ENCODE peak calls at places on chromosomes 13 and 19, in four cellular contexts. Z, V, P and B are unnamed samples. For H3K4me1, the result is how much of the 10 kb centered on the place peaks cover.

GRCh38 chr13:46633416-46633815 is 80.4 kb downstream of the LRCH1 start:
- DNase-seq in V (peak), Z (no peak), P (no peak), B (no peak)

GRCh38 chr19:41895745-41896580 is 13.0 kb downstream of the ARHGEF1 start:
- DNase-seq in P (no peak), Z (no peak), V (no peak), B (no peak)

GRCh38 chr13:75934889-75935288 is 298.8 kb downstream of the LMO7 start:
- DNase-seq in P (no peak), V (peak), Z (no peak), B (no peak)

GRCh38 chr19:5104871-5105351 is 136.0 kb downstream of the KDM4B start:
- DNase-seq in Z (no peak), V (no peak), P (no peak), B (no peak)

GRCh38 chr13:102642029-102642428 is 45.2 kb downstream of the TPP2 start:
- DNase-seq in Z (no peak), P (no peak), V (no peak), B (no peak)

GRCh38 chr19:2054763-2055162 is 3.7 kb upstream of the MKNK2 start:
- DNase-seq in P (peak), V (no peak), Z (no peak), B (no peak)

GRCh38 chr13:111380431-111380830 is 60.0 kb downstream of the TEX29 start:
- DNase-seq in P (no peak), Z (no peak), V (no peak), B (no peak)

GRCh38 chr13:22107549-22107948 is 436.7 kb downstream of the FGF9 start:
- DNase-seq in V (no peak), P (no peak), Z (no peak), B (no peak)

GRCh38 chr19:48812094-48812929 is 1.5 kb upstream of the BCAT2 start:
- DNase-seq in V (peak), P (peak), Z (peak), B (peak)

GRCh38 chr13:33334831-33335230 is 49.3 kb upstream of the STARD13 start:
- DNase-seq in Z (no peak), P (no peak), V (no peak), B (no peak)

GRCh38 chr19:3034845-3035541 is 5.9 kb upstream of the TLE2 start:
- DNase-seq in Z (peak), V (peak), P (peak), B (peak)

GRCh38 chr13:60312851-60313505 is 84.0 kb upstream of the TDRD3 start:
- DNase-seq in V (peak), Z (no peak), P (no peak), B (no peak)

GRCh38 chr13:33642374-33643065 is 175.4 kb upstream of the RFC3 start:
- DNase-seq in P (peak), V (peak), Z (peak), B (no peak)

GRCh38 chr13:97272526-97272925 is 50.4 kb downstream of the MBNL2 start:
- DNase-seq in V (peak), P (no peak), Z (no peak), B (no peak)

GRCh38 chr19:1512671-1513491 is at the start of gene ADAMTSL5:
- DNase-seq in V (peak), P (peak), Z (no peak), B (peak)

GRCh38 chr13:114319441-114319871 is 5.2 kb downstream of the CHAMP1 start:
- DNase-seq in P (no peak), V (peak), Z (no peak), B (no peak)

GRCh38 chr19:38877781-38878574 is at the start of gene RINL:
- DNase-seq in Z (no peak), V (no peak), P (peak), B (peak)

GRCh38 chr13:43520331-43520730 is 266.4 kb downstream of the ENOX1 start:
- DNase-seq in Z (no peak), P (no peak), V (no peak), B (no peak)

GRCh38 chr13:75135325-75135825 is 346.6 kb downstream of the TBC1D4 start:
- DNase-seq in Z (no peak), P (no peak), V (peak), B (no peak)

GRCh38 chr13:98842858-98843481 is 90.5 kb upstream of the SLC15A1 start:
- DNase-seq in P (peak), V (peak), Z (peak), B (no peak)

GRCh38 chr13:20715340-20715732 is 11.8 kb downstream of the IL17D start:
- DNase-seq in P (no peak), V (no peak), Z (no peak), B (no peak)

GRCh38 chr19:16536130-16536529 is 6.1 kb downstream of the CHERP start:
- DNase-seq in V (no peak), Z (no peak), P (no peak), B (peak)

GRCh38 chr19:5850743-5851293 is 431 bp downstream of the FUT3 start:
- DNase-seq in P (peak), Z (peak), V (peak), B (peak)

GRCh38 chr19:2627319-2627829 is 75.1 kb downstream of the GNG7 start:
- DNase-seq in Z (peak), P (peak), V (peak), B (peak)

GRCh38 chr19:4055209-4055552 is 11.5 kb downstream of the ZBTB7A start:
- DNase-seq in V (no peak), P (no peak), Z (no peak), B (no peak)

GRCh38 chr19:8307400-8307964 is 676 bp downstream of the CD320 start:
- DNase-seq in Z (peak), V (no peak), P (peak), B (peak)

GRCh38 chr19:58060231-58060630 is 1.1 kb downstream of the ZNF135 start:
- DNase-seq in V (no peak), Z (no peak), P (no peak), B (no peak)

GRCh38 chr13:49220035-49220855 is at the start of gene MLNR:
- DNase-seq in V (peak), P (no peak), Z (no peak), B (peak)

GRCh38 chr13:99384468-99384867 is 77.3 kb upstream of the GPR183 start:
- DNase-seq in P (no peak), Z (peak), V (no peak), B (no peak)

GRCh38 chr13:77309254-77309653 is 17.6 kb downstream of the MYCBP2 start:
- DNase-seq in P (no peak), V (no peak), Z (no peak), B (no peak)

GRCh38 chr13:77306458-77306857 is 20.4 kb downstream of the MYCBP2 start:
- DNase-seq in P (no peak), Z (no peak), V (no peak), B (no peak)

GRCh38 chr13:77310161-77310560 is 16.7 kb downstream of the MYCBP2 start:
- DNase-seq in Z (no peak), V (no peak), P (no peak), B (no peak)

GRCh38 chr13:77300176-77301141 is 26.4 kb downstream of the MYCBP2 start:
- DNase-seq in Z (no peak), P (no peak), V (peak), B (no peak)

DNA sequence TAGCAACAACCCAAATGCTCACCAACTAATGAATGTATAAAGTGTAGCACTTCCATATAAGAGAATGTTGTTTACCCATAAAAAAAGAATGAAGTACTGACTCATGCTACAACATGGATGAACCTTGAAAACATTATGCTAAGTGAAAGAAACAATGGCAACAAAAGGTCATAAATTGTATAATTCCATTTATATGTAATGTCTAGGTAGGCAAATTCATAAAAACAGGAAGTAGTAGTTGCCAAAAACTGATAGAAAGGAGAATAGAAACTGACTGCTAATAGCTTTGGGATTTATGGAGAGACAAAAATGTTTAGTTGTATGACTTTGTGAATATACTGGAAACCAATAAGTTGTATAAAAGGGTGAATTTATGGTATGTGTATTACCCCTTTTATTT is 21.6 kb downstream of the MYCBP2 start:
- DNase-seq in V (no peak), P (no peak), Z (no peak), B (no peak)
- H3K4me1 ChIP-seq in V (under half), P (under half), Z (under half), B (half or more)

GRCh38 chr19:55206664-55207500 is 2.4 kb downstream of the PTPRH start:
- DNase-seq in V (peak), P (peak), Z (peak), B (peak)
- H3K4me3 ChIP-seq in V (peak), P (no peak), Z (no peak), B (no peak)

GRCh38 chr19:33377586-33378475 is 4.3 kb downstream of the CEBPG start:
- DNase-seq in V (peak), Z (peak), P (no peak), B (no peak)

GRCh38 chr19:33375156-33375744 is 1.7 kb downstream of the CEBPG start:
- DNase-seq in V (no peak), Z (no peak), P (no peak), B (no peak)

GRCh38 chr19:33376931-33377557 is 3.5 kb downstream of the CEBPG start:
- DNase-seq in V (no peak), Z (no peak), P (peak), B (no peak)

GRCh38 chr19:33375760-33376159 is 2.3 kb downstream of the CEBPG start:
- DNase-seq in V (peak), Z (no peak), P (no peak), B (no peak)

GRCh38 chr19:33376423-33376822 is 2.9 kb downstream of the CEBPG start:
- DNase-seq in P (peak), V (peak), Z (peak), B (no peak)
- H3K27ac ChIP-seq in P (peak), V (no peak), Z (no peak), B (peak)

GRCh38 chr13:107969551-107969950 is 245.8 kb downstream of the LIG4 start:
- DNase-seq in V (no peak), P (no peak), Z (no peak), B (no peak)

GRCh38 chr13:107960301-107960700 is 255.0 kb downstream of the LIG4 start:
- DNase-seq in Z (no peak), V (peak), P (no peak), B (no peak)

GRCh38 chr13:107968470-107968869 is 246.9 kb downstream of the LIG4 start:
- DNase-seq in Z (no peak), V (no peak), P (no peak), B (no peak)

GRCh38 chr13:107962209-107962608 is 253.1 kb downstream of the LIG4 start:
- DNase-seq in Z (no peak), P (no peak), V (no peak), B (no peak)

DNA sequence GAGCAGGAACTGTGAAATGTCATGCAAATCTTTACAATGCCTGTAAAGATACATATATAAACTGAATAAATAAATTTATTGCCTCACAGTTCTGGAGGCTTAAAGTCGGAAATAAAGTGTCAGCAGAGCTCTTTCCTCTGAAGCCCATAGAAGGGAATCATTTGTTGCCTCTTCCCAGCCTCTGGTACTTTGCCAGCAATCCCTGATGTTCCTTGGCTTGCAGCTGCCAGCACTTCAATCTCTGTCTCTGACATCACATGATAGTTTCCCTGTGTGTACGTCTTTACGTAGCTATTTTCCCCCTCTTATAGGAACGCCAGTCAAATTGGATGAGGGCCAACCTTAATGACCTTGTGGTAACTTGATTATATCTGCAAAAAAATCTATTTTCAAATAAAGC is 251.0 kb downstream of the LIG4 start:
- DNase-seq in Z (no peak), V (no peak), P (no peak), B (no peak)
- H3K4me1 ChIP-seq in Z (under half), V (under half), P (under half), B (under half)